ENCODE peak calls at places on chromosomes 2 and 18, in eight cellular contexts. C, X, N, W, O, Y, F and V are unnamed samples.

GRCh38 chr2:164794432-164795231 is 47.0 kb downstream of the COBLL1 start:
- DNase-seq in C (no peak), X (no peak), N (peak), W (no peak), O (no peak), Y (no peak), F (no peak), V (no peak)

GRCh38 chr2:62140785-62141740 is 54.9 kb upstream of the B3GNT2 start:
- DNase-seq in C (no peak), X (no peak), N (peak), W (no peak), O (no peak), Y (no peak), F (no peak), V (peak)

GRCh38 chr2:10447300-10448207 is 573 bp downstream of the ODC1 start:
- DNase-seq in C (peak), X (peak), N (peak), W (no peak), O (peak), Y (no peak), F (no peak), V (peak)

GRCh38 chr2:152716805-152717241 is 438 bp downstream of the PRPF40A start:
- DNase-seq in C (peak), X (no peak), N (no peak), W (no peak), O (peak), Y (peak), F (peak), V (no peak)

GRCh38 chr18:35049111-35050003 is 8.1 kb downstream of the MAPRE2 start:
- DNase-seq in C (no peak), X (no peak), N (peak), W (no peak), O (no peak), Y (no peak), F (no peak), V (no peak)

GRCh38 chr2:96528680-96529375 is 7.7 kb upstream of the ARID5A start:
- DNase-seq in C (no peak), X (no peak), N (no peak), W (no peak), O (peak), Y (no peak), F (no peak), V (no peak)

GRCh38 chr18:76948345-76948744 is 126.0 kb downstream of the ZNF236 start:
- DNase-seq in C (no peak), X (no peak), N (no peak), W (no peak), O (no peak), Y (no peak), F (no peak), V (no peak)

GRCh38 chr2:198641161-198641560 is 816.6 kb downstream of the SATB2 start:
- DNase-seq in C (no peak), X (no peak), N (no peak), W (no peak), O (no peak), Y (no peak), F (no peak), V (no peak)

GRCh38 chr18:45652303-45652702 is 37.0 kb downstream of the SLC14A2 start:
- DNase-seq in C (no peak), X (no peak), N (no peak), W (no peak), O (no peak), Y (no peak), F (no peak), V (no peak)

GRCh38 chr2:222747526-222748160 is 76.2 kb downstream of the MOGAT1 start:
- DNase-seq in C (no peak), X (no peak), N (no peak), W (no peak), O (no peak), Y (no peak), F (no peak), V (peak)

GRCh38 chr2:188512456-188512855 is 220.8 kb downstream of the GULP1 start:
- DNase-seq in C (no peak), X (no peak), N (peak), W (peak), O (no peak), Y (no peak), F (peak), V (no peak)

GRCh38 chr2:4091013-4091412 is 387.6 kb downstream of the DCDC2C start:
- DNase-seq in C (no peak), X (no peak), N (no peak), W (no peak), O (no peak), Y (no peak), F (no peak), V (no peak)

GRCh38 chr2:106959975-106960632 is 74.1 kb upstream of the ST6GAL2 start:
- DNase-seq in C (no peak), X (no peak), N (peak), W (no peak), O (no peak), Y (no peak), F (no peak), V (no peak)

GRCh38 chr18:23114171-23114881 is 21.0 kb upstream of the CABLES1 start:
- DNase-seq in C (no peak), X (peak), N (no peak), W (no peak), O (no peak), Y (peak), F (no peak), V (no peak)

GRCh38 chr2:179235463-179236108 is 29.0 kb downstream of the SESTD1 start:
- DNase-seq in C (no peak), X (no peak), N (peak), W (no peak), O (no peak), Y (no peak), F (no peak), V (no peak)

GRCh38 chr18:9992988-9993845 is 79.4 kb downstream of the VAPA start:
- DNase-seq in C (no peak), X (no peak), N (no peak), W (no peak), O (no peak), Y (no peak), F (no peak), V (no peak)

GRCh38 chr2:173719471-173719870 is 245.7 kb downstream of the SP3 start:
- DNase-seq in C (no peak), X (no peak), N (no peak), W (no peak), O (no peak), Y (no peak), F (no peak), V (no peak)

GRCh38 chr2:171210864-171211431 is 50.3 kb upstream of the TLK1 start:
- DNase-seq in C (peak), X (no peak), N (no peak), W (peak), O (no peak), Y (no peak), F (no peak), V (peak)

GRCh38 chr2:28802975-28803429 is 7.6 kb upstream of the SPDYA start:
- DNase-seq in C (no peak), X (no peak), N (peak), W (peak), O (no peak), Y (no peak), F (no peak), V (no peak)

GRCh38 chr2:112541315-112542122 is 746 bp upstream of the POLR1B start:
- DNase-seq in C (peak), X (peak), N (peak), W (no peak), O (no peak), Y (peak), F (no peak), V (peak)

GRCh38 chr18:63907649-63908048 is at the start of gene SERPINB10:
- DNase-seq in C (no peak), X (no peak), N (no peak), W (no peak), O (no peak), Y (no peak), F (no peak), V (peak)

GRCh38 chr2:158125756-158126498 is 24.3 kb downstream of the UPP2 start:
- DNase-seq in C (no peak), X (no peak), N (no peak), W (no peak), O (no peak), Y (peak), F (no peak), V (no peak)

GRCh38 chr2:66080136-66080535 is 354.8 kb upstream of the MEIS1 start:
- DNase-seq in C (no peak), X (no peak), N (no peak), W (no peak), O (no peak), Y (no peak), F (no peak), V (no peak)

GRCh38 chr2:37326285-37326684 is 1.7 kb upstream of the PRKD3 start:
- DNase-seq in C (no peak), X (no peak), N (peak), W (peak), O (peak), Y (no peak), F (peak), V (no peak)

GRCh38 chr18:10322408-10322807 is 132.0 kb upstream of the APCDD1 start:
- DNase-seq in C (no peak), X (no peak), N (no peak), W (no peak), O (no peak), Y (no peak), F (no peak), V (no peak)

GRCh38 chr2:6827516-6828298 is 38.0 kb downstream of the CMPK2 start:
- DNase-seq in C (no peak), X (no peak), N (no peak), W (no peak), O (no peak), Y (no peak), F (no peak), V (no peak)

GRCh38 chr2:152542995-152543481 is 174.2 kb downstream of the PRPF40A start:
- DNase-seq in C (no peak), X (no peak), N (peak), W (peak), O (no peak), Y (no peak), F (peak), V (no peak)

GRCh38 chr2:19574788-19575260 is 216.4 kb upstream of the OSR1 start:
- DNase-seq in C (no peak), X (peak), N (peak), W (peak), O (peak), Y (no peak), F (no peak), V (no peak)

GRCh38 chr2:175468699-175469098 is 287.2 kb upstream of the ATP5MC3 start:
- DNase-seq in C (no peak), X (no peak), N (no peak), W (no peak), O (no peak), Y (no peak), F (no peak), V (no peak)

GRCh38 chr2:24015562-24016375 is 5.9 kb downstream of the MFSD2B start:
- DNase-seq in C (no peak), X (no peak), N (peak), W (peak), O (no peak), Y (no peak), F (peak), V (no peak)

GRCh38 chr2:136117391-136117841 is 533 bp downstream of the CXCR4 start:
- DNase-seq in C (peak), X (peak), N (peak), W (no peak), O (no peak), Y (peak), F (no peak), V (peak)

GRCh38 chr2:160405077-160405865 is 88.3 kb downstream of the RBMS1 start:
- DNase-seq in C (no peak), X (no peak), N (no peak), W (no peak), O (no peak), Y (no peak), F (no peak), V (no peak)

DNA sequence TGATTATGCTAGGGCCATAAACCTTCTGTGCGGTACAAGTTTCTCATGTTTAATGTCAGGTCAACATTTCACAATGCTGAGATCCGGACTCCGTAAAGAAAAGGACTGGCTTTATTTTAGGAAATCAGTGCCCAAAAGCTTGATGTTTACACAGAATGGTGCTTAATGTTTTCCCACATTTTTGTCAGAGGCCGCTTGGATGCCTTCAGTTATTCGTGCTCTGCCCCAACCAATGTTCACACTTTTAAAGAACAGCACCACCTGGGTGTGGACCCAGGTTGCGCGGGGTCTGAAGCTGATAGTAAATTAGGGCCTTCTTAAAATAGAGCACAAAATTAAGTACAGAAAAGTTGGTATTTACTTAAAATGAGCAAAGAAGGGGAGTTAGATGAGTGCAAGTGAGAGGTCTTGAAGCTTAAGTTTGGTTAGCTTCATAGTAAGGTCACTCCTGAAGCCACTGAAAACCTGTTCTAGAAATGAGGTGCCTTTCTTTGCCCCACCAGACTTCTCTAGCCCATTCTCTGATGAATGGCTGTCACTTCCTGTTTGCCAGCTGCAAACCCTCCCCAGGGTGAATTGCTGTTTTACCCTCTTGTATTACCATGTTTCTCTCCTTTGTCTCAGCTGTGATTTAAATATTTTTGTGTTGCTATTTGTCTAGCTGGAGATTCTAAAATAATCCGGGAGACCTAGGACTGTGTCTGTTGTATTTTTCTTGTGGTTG is 20.5 kb downstream of the SLC3A1 start:
- DNase-seq in C (no peak), X (no peak), N (no peak), W (no peak), O (no peak), Y (no peak), F (no peak), V (no peak)
- TF ChIP-seq CTCF in C (no peak), X (no peak), N (peak), W (peak), O (peak), Y (no peak), F (no peak), V (peak)

GRCh38 chr2:95054016-95054415 is 28.5 kb downstream of the MAL start:
- DNase-seq in C (no peak), X (no peak), N (no peak), W (no peak), O (no peak), Y (no peak), F (no peak), V (no peak)

GRCh38 chr2:95052804-95053535 is 27.5 kb downstream of the MAL start:
- DNase-seq in C (no peak), X (no peak), N (no peak), W (no peak), O (no peak), Y (no peak), F (no peak), V (no peak)

GRCh38 chr2:95052301-95052700 is 26.8 kb downstream of the MAL start:
- DNase-seq in C (no peak), X (no peak), N (no peak), W (no peak), O (no peak), Y (no peak), F (peak), V (no peak)

GRCh38 chr2:95051636-95052035 is 26.1 kb downstream of the MAL start:
- DNase-seq in C (no peak), X (no peak), N (no peak), W (no peak), O (no peak), Y (no peak), F (no peak), V (no peak)

GRCh38 chr2:95053543-95053942 is 28.0 kb downstream of the MAL start:
- DNase-seq in C (peak), X (no peak), N (peak), W (no peak), O (no peak), Y (no peak), F (no peak), V (no peak)
- TF ChIP-seq CTCF in C (no peak), X (no peak), N (no peak), W (no peak), O (no peak), Y (no peak), F (no peak), V (peak)

DNA sequence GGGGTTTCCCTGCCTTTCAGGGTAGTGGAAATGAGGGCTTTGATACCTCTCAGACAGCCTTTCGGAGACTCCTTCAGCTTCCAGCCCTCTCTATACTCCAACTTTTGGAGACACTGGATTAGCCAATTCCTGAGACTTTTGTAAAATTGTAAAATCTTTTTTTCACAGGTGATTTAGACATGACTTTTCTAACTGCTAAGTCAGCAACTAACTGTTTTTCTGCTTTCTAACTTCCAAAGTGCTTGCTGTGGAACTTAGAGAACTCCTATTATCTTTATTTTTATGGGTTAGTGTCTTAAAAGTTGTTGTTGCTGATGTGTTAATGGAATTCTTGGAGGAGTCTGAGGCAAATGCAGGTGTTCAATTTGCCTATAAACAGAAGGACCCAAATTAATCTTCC is 616.7 kb upstream of the ID2 start:
- DNase-seq in C (no peak), X (no peak), N (no peak), W (no peak), O (no peak), Y (no peak), F (no peak), V (no peak)
- TF ChIP-seq CTCF in C (no peak), X (no peak), N (no peak), W (no peak), O (no peak), Y (no peak), F (no peak), V (no peak)

GRCh38 chr2:224038049-224038829 is 847 bp downstream of the SERPINE2 start:
- DNase-seq in C (peak), X (no peak), N (peak), W (no peak), O (no peak), Y (peak), F (peak), V (peak)
- TF ChIP-seq CTCF in C (no peak), X (no peak), N (peak), W (no peak), O (no peak), Y (no peak), F (no peak), V (no peak)

GRCh38 chr2:190333395-190333794 is 10.0 kb upstream of the INPP1 start:
- DNase-seq in C (no peak), X (no peak), N (no peak), W (no peak), O (no peak), Y (no peak), F (no peak), V (no peak)

GRCh38 chr2:190325588-190325987 is 6.0 kb upstream of the HIBCH start:
- DNase-seq in C (no peak), X (no peak), N (no peak), W (no peak), O (no peak), Y (no peak), F (no peak), V (no peak)

GRCh38 chr2:190327995-190328394 is 8.4 kb upstream of the HIBCH start:
- DNase-seq in C (no peak), X (no peak), N (no peak), W (no peak), O (no peak), Y (no peak), F (no peak), V (no peak)

GRCh38 chr2:190333928-190334327 is 9.5 kb upstream of the INPP1 start:
- DNase-seq in C (no peak), X (no peak), N (no peak), W (no peak), O (no peak), Y (no peak), F (no peak), V (no peak)

DNA sequence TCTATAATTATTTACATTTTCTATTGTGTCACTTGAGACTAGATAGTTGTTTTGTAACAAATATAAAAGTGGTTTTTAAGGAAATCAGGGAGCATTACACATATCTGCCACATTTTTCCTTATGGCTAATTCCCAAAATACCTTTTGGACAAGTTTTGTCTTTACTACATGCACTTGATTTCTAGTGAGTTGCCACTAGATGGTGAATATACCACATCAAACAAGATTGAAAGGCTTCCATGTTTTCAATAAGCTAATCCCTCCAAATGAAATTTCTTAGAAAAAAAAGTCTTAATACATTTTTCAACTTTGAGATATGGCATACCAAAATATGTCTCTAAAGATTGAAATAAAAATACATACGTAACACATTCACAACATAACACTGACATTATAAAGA is 9.1 kb upstream of the HIBCH start:
- DNase-seq in C (no peak), X (no peak), N (peak), W (no peak), O (no peak), Y (no peak), F (peak), V (no peak)
- TF ChIP-seq CTCF in C (no peak), X (peak), N (no peak), W (peak), O (no peak), Y (no peak), F (peak), V (no peak)

DNA sequence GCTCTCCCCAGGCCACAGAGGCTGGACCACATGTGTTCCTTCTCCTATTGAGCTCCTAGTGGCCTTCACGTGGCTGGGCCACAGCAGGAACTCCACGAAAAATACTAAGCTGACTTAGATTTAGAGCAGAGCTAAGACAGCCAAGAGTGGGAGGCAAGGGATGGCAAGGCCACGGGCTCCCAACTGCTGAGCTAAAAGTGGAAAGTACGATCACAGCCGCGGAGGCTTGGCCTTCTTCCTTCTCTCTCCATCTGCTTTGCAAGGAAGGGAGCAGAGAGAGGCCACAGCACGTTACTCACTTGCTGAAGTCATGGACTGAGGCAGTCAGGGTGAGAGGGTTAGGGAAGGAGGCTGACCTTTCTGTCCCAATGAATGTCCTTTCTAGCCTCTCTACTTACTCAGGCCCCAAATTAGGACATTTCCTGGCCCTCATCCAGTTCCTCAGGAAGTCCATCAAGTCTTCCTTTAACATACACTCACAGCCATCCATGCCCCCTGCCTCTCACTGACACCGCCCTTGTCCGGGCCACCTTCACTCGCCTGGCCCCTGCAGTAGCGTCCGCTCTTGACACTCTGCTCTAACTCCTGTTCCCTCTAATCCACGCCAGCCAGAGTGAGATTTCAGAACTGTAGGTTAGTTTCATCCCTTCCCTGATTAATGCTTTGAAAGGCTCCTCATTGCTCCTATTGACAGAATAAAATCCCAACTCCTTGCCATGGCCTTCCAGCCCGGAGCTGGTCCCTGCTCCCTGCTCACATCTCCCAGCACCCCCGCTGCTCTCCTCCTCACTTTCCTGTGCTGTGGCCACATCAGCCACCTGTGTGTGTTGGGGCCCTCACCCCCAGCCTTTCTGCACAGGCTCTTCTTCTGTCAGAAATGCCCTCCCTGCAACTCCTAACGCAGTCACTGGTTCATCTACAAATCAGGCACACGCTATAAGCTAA is 204.2 kb downstream of the CYP26B1 start:
- DNase-seq in C (no peak), X (no peak), N (peak), W (no peak), O (no peak), Y (no peak), F (no peak), V (no peak)
- TF ChIP-seq CTCF in C (no peak), X (no peak), N (no peak), W (no peak), O (no peak), Y (no peak), F (no peak), V (no peak)